ENCODE peak calls at places on chromosomes 1 and 21, in nine cellular contexts. Q is heart left ventricle; H is A172; D is right cardiac atrium; J is neuronal stem cell; S is omental fat pad; N is transverse colon; M is ACHN; I is stimulated activated CD8-positive, alpha-beta memory T cell treated with anti-CD3 and anti-CD28 coated beads, Interleukin-7, amount 100 ng/mL, for 1 hour. B is an unnamed sample.

GRCh38 chr1:5005171-5005570 is 350.8 kb downstream of the AJAP1 start:
- DNase-seq in Q (no peak), H (no peak), D (no peak), J (no peak), S (no peak), N (no peak), M (no peak), I (no peak), B (no peak)

GRCh38 chr1:2019162-2019542 is at the start of gene GABRD:
- DNase-seq in Q (no peak), H (no peak), D (no peak), J (no peak), S (no peak), N (no peak), M (peak), I (no peak), B (no peak)

GRCh38 chr1:167057297-167057688 is 32.9 kb downstream of the GPA33 start:
- DNase-seq in Q (peak), H (peak), D (no peak), J (peak), S (no peak), N (no peak), M (peak), I (no peak), B (peak)

GRCh38 chr1:83593073-83593472 is 405.9 kb downstream of the TTLL7 start:
- DNase-seq in Q (no peak), H (no peak), D (no peak), J (peak), S (no peak), N (no peak), M (no peak), I (no peak), B (no peak)

GRCh38 chr1:208212893-208213292 is 31.3 kb downstream of the PLXNA2 start:
- DNase-seq in Q (no peak), H (no peak), D (no peak), J (no peak), S (no peak), N (no peak), M (no peak), I (no peak), B (no peak)

GRCh38 chr1:38899560-38899959 is 18.2 kb upstream of the GJA9 start:
- DNase-seq in Q (peak), H (no peak), D (no peak), J (no peak), S (no peak), N (peak), M (no peak), I (no peak), B (no peak)

GRCh38 chr1:210233495-210234253 is 1.1 kb downstream of the SERTAD4 start:
- DNase-seq in Q (peak), H (peak), D (peak), J (peak), S (no peak), N (peak), M (peak), I (no peak), B (peak)

GRCh38 chr1:199641531-199641930 is 386.0 kb upstream of the NR5A2 start:
- DNase-seq in Q (no peak), H (no peak), D (no peak), J (no peak), S (no peak), N (no peak), M (no peak), I (no peak), B (no peak)

GRCh38 chr1:9590201-9590600 is 1.5 kb downstream of the TMEM201 start:
- DNase-seq in Q (no peak), H (no peak), D (peak), J (no peak), S (no peak), N (no peak), M (no peak), I (no peak), B (no peak)

GRCh38 chr21:17513214-17514123 is 626 bp downstream of the CXADR start:
- DNase-seq in Q (peak), H (peak), D (peak), J (peak), S (no peak), N (peak), M (no peak), I (no peak), B (no peak)

GRCh38 chr1:15627343-15627988 is 10.2 kb downstream of the DDI2 start:
- DNase-seq in Q (no peak), H (no peak), D (peak), J (no peak), S (no peak), N (no peak), M (no peak), I (no peak), B (no peak)

GRCh38 chr21:28991861-28992525 is 684 bp downstream of the LTN1 start:
- DNase-seq in Q (no peak), H (no peak), D (no peak), J (no peak), S (no peak), N (no peak), M (peak), I (no peak), B (no peak)

GRCh38 chr21:40016234-40016633 is 149.0 kb downstream of the PCP4 start:
- DNase-seq in Q (no peak), H (no peak), D (no peak), J (no peak), S (no peak), N (no peak), M (no peak), I (no peak), B (no peak)

GRCh38 chr1:221002601-221003000 is 123.4 kb downstream of the HLX start:
- DNase-seq in Q (no peak), H (no peak), D (no peak), J (no peak), S (no peak), N (no peak), M (no peak), I (no peak), B (no peak)

GRCh38 chr1:3465935-3466321 is 11.5 kb downstream of the ARHGEF16 start:
- DNase-seq in Q (no peak), H (no peak), D (peak), J (no peak), S (no peak), N (no peak), M (no peak), I (no peak), B (no peak)

GRCh38 chr1:183349201-183349711 is 68.9 kb downstream of the NMNAT2 start:
- DNase-seq in Q (peak), H (no peak), D (peak), J (no peak), S (no peak), N (no peak), M (no peak), I (no peak), B (peak)

GRCh38 chr1:13805431-13805830 is 105.4 kb downstream of the PRDM2 start:
- DNase-seq in Q (no peak), H (no peak), D (no peak), J (no peak), S (no peak), N (no peak), M (no peak), I (no peak), B (no peak)

GRCh38 chr1:59149435-59149834 is 147.5 kb upstream of the FGGY start:
- DNase-seq in Q (no peak), H (no peak), D (no peak), J (no peak), S (no peak), N (no peak), M (no peak), I (no peak), B (no peak)

B was measured in NCI-H446.